ENCODE peak calls at places on chromosomes 6 and 20, in ten cellular contexts. K is right cardiac atrium; H is endodermal cell; X is dorsolateral prefrontal cortex; Z is CD8-positive, alpha-beta T cell; J is brain microvascular endothelial cell; L is PC-9; T is heart left ventricle; F is CD8-positive, alpha-beta memory T cell; Y is mammary epithelial cell. B is an unnamed sample.

GRCh38 chr6:109768485-109768884 is 77.4 kb downstream of the FIG4 start:
- DNase-seq in K (no peak), J (peak), T (no peak), F (no peak), Y (peak), H (no peak), X (no peak), Z (no peak), L (no peak), B (no peak)

GRCh38 chr6:15956205-15957106 is 172.4 kb upstream of the MYLIP start:
- DNase-seq in Y (no peak), L (no peak), H (no peak), T (no peak), J (peak), Z (no peak), F (no peak), X (no peak), K (no peak), B (no peak)

GRCh38 chr6:11215773-11216172 is 16.7 kb downstream of the NEDD9 start:
- DNase-seq in K (no peak), Z (no peak), Y (no peak), H (no peak), J (no peak), T (no peak), F (no peak), X (peak), L (no peak), B (no peak)

GRCh38 chr6:150813319-150813992 is 52.0 kb upstream of the MTHFD1L start:
- DNase-seq in L (peak), T (no peak), Z (no peak), K (no peak), X (no peak), Y (peak), F (no peak), J (peak), H (no peak), B (no peak)

GRCh38 chr20:15682690-15683089 is 890.6 kb downstream of the KIF16B start:
- DNase-seq in T (no peak), K (no peak), F (no peak), Y (no peak), L (no peak), Z (no peak), J (peak), X (no peak), H (no peak), B (no peak)

GRCh38 chr20:51763965-51764602 is 4.1 kb downstream of the ATP9A start:
- DNase-seq in J (no peak), K (no peak), Y (no peak), T (no peak), Z (no peak), H (no peak), F (no peak), X (no peak), L (no peak), B (no peak)

GRCh38 chr6:31528307-31528777 is 420 bp upstream of the MCCD1 start:
- DNase-seq in K (no peak), F (no peak), X (no peak), Z (no peak), H (peak), T (no peak), L (no peak), Y (no peak), J (no peak), B (no peak)

GRCh38 chr6:22367331-22367730 is 70.5 kb upstream of the PRL start:
- DNase-seq in H (no peak), Y (no peak), L (no peak), K (no peak), T (no peak), J (no peak), F (no peak), X (no peak), Z (no peak), B (no peak)

GRCh38 chr6:27078734-27079357 is 168.7 kb upstream of the PRSS16 start:
- DNase-seq in K (no peak), X (peak), Y (peak), J (peak), F (no peak), Z (peak), T (no peak), L (peak), H (peak), B (no peak)

GRCh38 chr20:36538026-36538764 is 3.1 kb upstream of the MYL9 start:
- DNase-seq in K (peak), F (no peak), L (no peak), T (no peak), Y (no peak), H (no peak), Z (no peak), X (no peak), J (peak), B (no peak)

GRCh38 chr20:53547664-53548239 is 45.9 kb downstream of the ZNF217 start:
- DNase-seq in K (no peak), X (peak), Y (peak), H (peak), L (peak), F (no peak), T (no peak), J (peak), Z (peak), B (no peak)

GRCh38 chr20:57048027-57048869 is 218.2 kb downstream of the BMP7 start:
- DNase-seq in J (peak), Y (peak), L (peak), F (no peak), Z (no peak), X (no peak), K (peak), T (no peak), H (peak), B (no peak)

GRCh38 chr6:104953410-104953953 is 3.4 kb upstream of the LIN28B start:
- DNase-seq in F (no peak), H (peak), Y (no peak), L (no peak), T (no peak), K (no peak), X (no peak), Z (no peak), J (no peak), B (no peak)

GRCh38 chr20:4613184-4613583 is 108.5 kb upstream of the PRND start:
- DNase-seq in Z (no peak), L (no peak), X (no peak), F (no peak), J (no peak), K (no peak), Y (peak), H (no peak), T (no peak), B (no peak)

GRCh38 chr6:123116370-123116769 is 120.3 kb downstream of the CLVS2 start:
- DNase-seq in L (no peak), T (no peak), F (no peak), Z (no peak), H (no peak), J (no peak), Y (no peak), X (no peak), K (no peak), B (no peak)

GRCh38 chr6:96015791-96016776 is at the start of gene FUT9:
- DNase-seq in Z (no peak), K (peak), T (peak), X (peak), F (no peak), J (no peak), Y (no peak), L (peak), H (peak), B (no peak)

GRCh38 chr6:78397537-78397936 is 469.8 kb upstream of the IRAK1BP1 start:
- DNase-seq in Z (no peak), T (no peak), H (no peak), L (no peak), X (no peak), K (no peak), F (no peak), J (no peak), Y (no peak), B (no peak)

GRCh38 chr20:35135867-35136586 is 11.1 kb downstream of the EDEM2 start:
- DNase-seq in Z (no peak), K (peak), L (peak), F (no peak), T (peak), X (no peak), J (no peak), H (no peak), Y (no peak), B (peak)

GRCh38 chr20:49483018-49483705 is 694 bp upstream of the KCNB1 start:
- DNase-seq in T (no peak), H (peak), Y (no peak), X (no peak), F (no peak), Z (no peak), K (no peak), J (no peak), L (no peak), B (no peak)

GRCh38 chr6:165652766-165653165 is 10.3 kb downstream of the PDE10A start:
- DNase-seq in Z (no peak), K (no peak), H (no peak), J (no peak), L (no peak), X (peak), Y (no peak), T (no peak), F (no peak), B (no peak)

GRCh38 chr6:34201455-34202098 is 35.1 kb upstream of the HMGA1 start:
- DNase-seq in T (no peak), L (no peak), J (no peak), K (no peak), H (no peak), X (no peak), Y (peak), F (no peak), Z (no peak), B (no peak)

GRCh38 chr6:11412011-11412424 is 125.5 kb upstream of the TMEM170B start:
- DNase-seq in F (no peak), L (no peak), Z (no peak), K (no peak), H (no peak), T (no peak), X (no peak), Y (no peak), J (no peak), B (no peak)

GRCh38 chr6:111709615-111710398 is 104.1 kb upstream of the TRAF3IP2 start:
- DNase-seq in F (peak), T (peak), X (peak), H (peak), K (peak), Y (peak), L (peak), Z (peak), J (peak), B (peak)

GRCh38 chr6:125802943-125803377 is 12.2 kb downstream of the NCOA7 start:
- DNase-seq in J (peak), T (no peak), X (no peak), K (no peak), Z (no peak), H (no peak), Y (no peak), F (no peak), L (no peak), B (no peak)

GRCh38 chr6:8014947-8015346 is 49.2 kb downstream of the BLOC1S5 start:
- DNase-seq in L (no peak), Z (no peak), J (no peak), T (no peak), X (no peak), Y (no peak), F (no peak), H (no peak), K (no peak), B (no peak)

DNA sequence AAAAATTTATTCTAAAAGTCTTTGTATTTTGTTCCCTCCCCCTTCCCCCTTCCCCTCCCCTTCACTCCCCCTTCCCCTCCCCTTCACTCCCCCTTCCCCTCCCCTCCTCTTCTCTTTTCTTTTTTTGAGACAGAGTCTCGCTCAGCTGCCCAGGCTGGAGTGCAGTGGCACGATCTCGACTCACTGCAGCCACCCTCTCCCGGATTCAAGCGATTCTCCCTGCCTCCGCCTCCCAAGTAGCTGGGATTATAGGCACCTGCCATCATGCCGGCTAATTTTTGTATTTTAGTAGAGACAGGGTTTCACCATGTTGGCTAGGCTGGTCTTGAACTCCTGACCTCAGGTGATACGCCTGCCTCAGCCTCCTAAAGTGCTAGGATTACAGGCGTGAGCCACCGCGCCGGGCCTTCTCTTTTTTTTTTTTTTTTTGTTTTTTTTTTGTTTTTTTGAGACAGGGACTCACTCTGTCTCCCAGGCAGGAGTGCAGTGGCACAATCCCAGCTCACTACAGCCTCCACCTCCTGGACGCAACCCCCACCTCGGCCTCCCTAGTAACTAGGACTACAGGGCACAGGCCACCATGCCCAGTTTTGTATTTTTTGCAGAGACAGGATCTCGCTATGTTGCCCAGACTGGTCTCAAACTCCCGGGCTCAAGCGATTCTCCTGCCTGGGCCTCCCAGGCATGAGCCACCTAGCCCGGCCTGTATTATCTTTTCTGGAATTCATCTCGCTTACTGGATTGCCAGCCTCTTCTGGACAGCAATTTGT is 1.1 kb upstream of the AFG1L start:
- DNase-seq in J (no peak), H (peak), F (no peak), T (no peak), Y (no peak), Z (no peak), K (no peak), X (no peak), L (no peak), B (no peak)
- H3K4me3 ChIP-seq in J (peak), H (peak), F (peak), T (peak), Y (peak), Z (peak), K (no peak), X (peak), L (peak), B (peak)

DNA sequence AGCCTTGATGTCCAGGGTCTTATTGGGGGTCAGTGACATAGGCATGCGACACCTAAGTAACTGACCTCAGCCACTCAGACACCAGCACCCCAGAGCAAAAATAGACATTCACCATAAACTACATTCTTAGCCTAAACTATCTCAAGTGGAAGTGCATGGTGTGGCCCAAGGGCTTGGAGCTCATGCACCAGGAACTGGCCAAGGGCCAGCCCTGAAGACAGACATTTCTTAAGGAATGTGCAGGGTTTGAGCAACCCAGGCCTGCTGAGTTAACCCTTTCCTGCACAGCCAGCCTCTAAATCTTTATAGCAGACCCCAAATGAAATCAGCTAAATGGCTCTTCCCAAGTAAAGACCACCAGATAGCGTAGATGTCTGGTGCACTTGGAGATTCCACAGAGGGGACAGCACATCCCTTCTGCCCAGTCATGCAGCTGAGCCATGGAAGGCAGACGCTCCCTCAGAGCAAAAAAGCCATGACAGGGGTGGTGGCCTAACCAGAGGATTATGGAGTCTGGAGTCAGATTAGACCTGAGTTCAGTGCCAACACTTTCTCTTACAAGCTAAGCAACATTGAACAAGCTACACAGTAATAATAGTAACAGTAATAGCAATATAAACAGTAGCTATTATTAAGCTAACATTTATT is 222.6 kb downstream of the ZMYND8 start:
- DNase-seq in Z (no peak), Y (peak), L (peak), J (peak), H (no peak), F (no peak), T (no peak), X (no peak), K (peak), B (peak)
- H3K27ac ChIP-seq in Z (no peak), Y (no peak), L (no peak), J (no peak), H (no peak), F (no peak), T (no peak), X (no peak), K (no peak), B (no peak)

GRCh38 chr20:62706857-62707256 is 1.8 kb upstream of the NTSR1 start:
- DNase-seq in K (no peak), Z (no peak), L (no peak), X (no peak), Y (no peak), F (no peak), J (no peak), H (no peak), T (no peak), B (no peak)

GRCh38 chr20:62709537-62709905 is 885 bp downstream of the NTSR1 start:
- DNase-seq in J (no peak), H (no peak), T (no peak), Z (no peak), L (no peak), X (no peak), Y (no peak), K (peak), F (no peak), B (no peak)

GRCh38 chr20:62707281-62707941 is 1.2 kb upstream of the NTSR1 start:
- DNase-seq in H (no peak), X (no peak), Z (no peak), Y (no peak), J (no peak), K (peak), T (no peak), F (no peak), L (no peak), B (no peak)

GRCh38 chr20:62708591-62709536 is at the start of gene NTSR1:
- DNase-seq in X (no peak), K (peak), J (no peak), F (no peak), Z (no peak), H (peak), Y (peak), T (no peak), L (no peak), B (no peak)

GRCh38 chr20:62707981-62708521 is 585 bp upstream of the NTSR1 start:
- DNase-seq in H (peak), Y (no peak), T (no peak), K (peak), L (no peak), J (no peak), F (no peak), X (no peak), Z (no peak), B (no peak)
- H3K4me3 ChIP-seq in H (no peak), Y (no peak), T (no peak), K (no peak), L (peak), J (no peak), F (no peak), X (peak), Z (no peak), B (no peak)

GRCh38 chr6:130132286-130132701 is 90.5 kb downstream of the SAMD3 start:
- DNase-seq in L (no peak), H (no peak), Y (no peak), J (no peak), K (no peak), X (no peak), Z (peak), T (no peak), F (peak), B (no peak)
- H3K27ac ChIP-seq in L (no peak), H (no peak), Y (no peak), J (no peak), K (no peak), X (no peak), Z (peak), T (peak), F (peak), B (no peak)

GRCh38 chr6:134351615-134352474 is 33.9 kb upstream of the SGK1 start:
- DNase-seq in F (no peak), T (no peak), J (no peak), K (no peak), X (no peak), Z (no peak), H (peak), Y (no peak), L (no peak), B (no peak)
- H3K4me3 ChIP-seq in F (peak), T (no peak), J (no peak), K (no peak), X (peak), Z (peak), H (no peak), Y (no peak), L (no peak), B (peak)

GRCh38 chr20:20752712-20753111 is 40.3 kb upstream of the RALGAPA2 start:
- DNase-seq in K (no peak), J (no peak), X (no peak), H (no peak), F (no peak), Z (no peak), Y (no peak), L (no peak), T (no peak), B (no peak)
- H3K27ac ChIP-seq in K (no peak), J (no peak), X (no peak), H (no peak), F (no peak), Z (no peak), Y (no peak), L (no peak), T (peak), B (peak)

DNA sequence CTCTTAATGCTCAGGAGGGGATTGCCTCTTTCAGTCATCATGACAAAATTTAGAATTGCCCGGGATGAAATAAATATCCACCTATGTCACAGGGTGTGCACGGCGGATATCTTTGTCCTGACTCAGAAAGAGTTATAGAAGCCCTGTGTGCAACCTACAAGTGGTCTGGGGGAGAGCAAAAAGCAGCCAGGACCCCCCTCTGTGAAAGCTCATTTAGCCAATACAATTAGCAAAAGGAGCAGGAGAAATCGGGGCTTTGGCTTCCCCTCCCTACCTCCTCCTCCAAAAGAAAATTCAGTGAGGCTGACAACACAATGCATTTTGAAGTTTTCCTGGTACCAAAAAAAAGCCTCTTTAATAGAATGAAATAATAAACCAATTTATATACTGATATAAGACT is 21.8 kb downstream of the FOXA2 start:
- DNase-seq in H (peak), T (no peak), Z (no peak), L (no peak), J (no peak), K (no peak), F (no peak), X (no peak), Y (no peak), B (no peak)
- H3K4me3 ChIP-seq in H (no peak), T (no peak), Z (no peak), L (no peak), J (no peak), K (no peak), F (no peak), X (no peak), Y (no peak), B (no peak)